ENCODE peak calls at places on chromosomes 1 and 21, in nine cellular contexts. L is H54; Q is DMS153; F is Caki2; U is putamen; N is activated gamma-delta T cell treated with anti-CD3 and anti-CD28 coated beads, Interleukin-2, amount 50 U/mL, for 16 hours; B is CD4-positive, CD25-positive, alpha-beta regulatory T cell; I is AG10803; D is activated naive CD4-positive, alpha-beta T cell treated with anti-CD3 and anti-CD28 coated beads, Interleukin-2, amount 50 U/mL, for 16 hours. Y is an unnamed sample.

GRCh38 chr1:41239988-41240610 is 2.0 kb downstream of the SCMH1 start:
- DNase-seq in D (no peak), F (peak), U (no peak), N (no peak), Q (no peak), I (peak), L (no peak), B (no peak), Y (no peak)

GRCh38 chr1:26907071-26907922 is 6.5 kb downstream of the NR0B2 start:
- DNase-seq in L (peak), D (no peak), N (no peak), I (peak), Q (no peak), B (no peak), U (no peak), F (peak), Y (no peak)

GRCh38 chr1:2894381-2895041 is 93.0 kb upstream of the TTC34 start:
- DNase-seq in Q (no peak), U (no peak), N (no peak), L (no peak), F (no peak), D (no peak), I (no peak), B (no peak), Y (no peak)

GRCh38 chr1:198669023-198669698 is 30.3 kb downstream of the PTPRC start:
- DNase-seq in D (peak), N (no peak), F (peak), B (peak), Q (no peak), I (peak), L (peak), U (no peak), Y (no peak)

GRCh38 chr1:94599090-94599813 is 57.7 kb upstream of the F3 start:
- DNase-seq in Q (no peak), F (no peak), D (no peak), L (no peak), U (peak), N (no peak), I (peak), B (no peak), Y (no peak)

GRCh38 chr1:19341201-19342076 is 29.3 kb downstream of the SLC66A1 start:
- DNase-seq in U (peak), I (peak), D (peak), Q (no peak), L (peak), N (peak), F (peak), B (peak), Y (no peak)

GRCh38 chr1:161127649-161128048 is 4.8 kb downstream of the DEDD start:
- DNase-seq in U (no peak), N (no peak), B (no peak), L (no peak), I (no peak), F (no peak), D (no peak), Q (no peak), Y (no peak)

GRCh38 chr21:27407296-27407695 is 440.4 kb upstream of the ADAMTS5 start:
- DNase-seq in U (no peak), L (no peak), Q (no peak), B (no peak), D (no peak), I (no peak), F (no peak), N (no peak), Y (no peak)

GRCh38 chr1:197557302-197557701 is 218.0 kb downstream of the DENND1B start:
- DNase-seq in U (no peak), L (no peak), D (no peak), I (peak), F (no peak), N (no peak), Q (no peak), B (no peak), Y (no peak)

GRCh38 chr1:199585392-199585791 is 442.1 kb upstream of the NR5A2 start:
- DNase-seq in Q (no peak), B (no peak), F (no peak), L (no peak), I (no peak), D (no peak), N (no peak), U (no peak), Y (no peak)

GRCh38 chr1:100400332-100400933 is 48.1 kb downstream of the CDC14A start:
- DNase-seq in U (peak), L (no peak), I (no peak), N (peak), B (peak), F (no peak), Q (peak), D (peak), Y (no peak)

GRCh38 chr1:115949156-115949555 is 27.2 kb upstream of the SLC22A15 start:
- DNase-seq in F (no peak), D (no peak), Q (no peak), B (no peak), I (no peak), U (no peak), L (no peak), N (no peak), Y (no peak)

GRCh38 chr1:247334378-247335133 is 2.9 kb upstream of the ZNF496 start:
- DNase-seq in I (no peak), Q (no peak), B (no peak), U (no peak), D (no peak), L (no peak), N (no peak), F (no peak), Y (no peak)

GRCh38 chr1:41739061-41739955 is 179.4 kb downstream of the HIVEP3 start:
- DNase-seq in F (no peak), B (peak), I (peak), D (peak), Q (no peak), L (no peak), U (peak), N (peak), Y (no peak)

GRCh38 chr1:86409416-86410021 is 13.4 kb upstream of the ODF2L start:
- DNase-seq in D (no peak), N (no peak), L (no peak), B (no peak), Q (peak), U (no peak), I (peak), F (no peak), Y (no peak)

GRCh38 chr1:63946866-63947491 is 173.2 kb downstream of the ROR1 start:
- DNase-seq in L (no peak), Q (no peak), D (no peak), B (no peak), U (no peak), I (peak), F (no peak), N (no peak), Y (peak)

GRCh38 chr1:178483251-178483957 is 13.4 kb downstream of the CLEC20A start:
- DNase-seq in F (no peak), B (no peak), N (no peak), Q (no peak), U (no peak), D (no peak), I (peak), L (no peak), Y (no peak)

GRCh38 chr1:9275161-9275560 is 17.5 kb upstream of the SPSB1 start:
- DNase-seq in Q (no peak), B (no peak), U (no peak), D (no peak), N (no peak), I (no peak), F (no peak), L (no peak), Y (no peak)

GRCh38 chr1:59404725-59405124 is 107.8 kb downstream of the FGGY start:
- DNase-seq in Q (no peak), I (peak), B (no peak), L (no peak), D (no peak), F (no peak), U (no peak), N (no peak), Y (no peak)

GRCh38 chr1:47469405-47469759 is 31.5 kb downstream of the FOXD2 start:
- DNase-seq in D (no peak), N (no peak), B (no peak), I (no peak), L (no peak), U (no peak), F (no peak), Q (no peak), Y (no peak)

GRCh38 chr1:116717318-116717717 is 36.9 kb upstream of the CD2 start:
- DNase-seq in B (no peak), I (no peak), U (no peak), D (no peak), F (no peak), N (no peak), Q (peak), L (no peak), Y (no peak)

GRCh38 chr1:115454835-115455511 is 116.9 kb upstream of the NGF start:
- DNase-seq in L (no peak), Q (peak), I (peak), B (no peak), D (no peak), U (no peak), F (no peak), N (no peak), Y (no peak)

GRCh38 chr1:183911285-183911684 is 106.4 kb downstream of the RGL1 start:
- DNase-seq in I (no peak), D (no peak), B (no peak), N (no peak), F (no peak), L (no peak), U (no peak), Q (no peak), Y (no peak)

GRCh38 chr1:58823481-58824010 is 39.7 kb upstream of the JUN start:
- DNase-seq in Q (no peak), U (no peak), N (no peak), L (peak), D (no peak), B (no peak), F (peak), I (peak), Y (no peak)

GRCh38 chr1:86757272-86757984 is 53.1 kb downstream of the SH3GLB1 start:
- DNase-seq in B (no peak), D (no peak), N (no peak), L (no peak), F (no peak), U (peak), I (peak), Q (no peak), Y (no peak)

GRCh38 chr1:200260587-200261335 is 149.1 kb downstream of the ZNF281 start:
- DNase-seq in B (no peak), L (no peak), D (no peak), F (no peak), U (no peak), Q (peak), I (peak), N (no peak), Y (no peak)

GRCh38 chr1:90994461-90994860 is 27.4 kb downstream of the ZNF644 start:
- DNase-seq in L (no peak), F (no peak), D (no peak), Q (no peak), N (no peak), B (no peak), U (no peak), I (no peak), Y (no peak)

GRCh38 chr1:27292111-27292510 is 29.9 kb upstream of the TMEM222 start:
- DNase-seq in L (peak), Q (no peak), U (no peak), N (no peak), B (no peak), D (no peak), F (no peak), I (peak), Y (no peak)

GRCh38 chr1:232900818-232901217 is 49.6 kb upstream of the NTPCR start:
- DNase-seq in B (no peak), D (no peak), L (no peak), I (no peak), U (no peak), N (no peak), Q (no peak), F (no peak), Y (no peak)

GRCh38 chr1:207343675-207344074 is 22.2 kb downstream of the CD55 start:
- DNase-seq in D (no peak), F (no peak), B (no peak), N (no peak), I (no peak), U (no peak), L (no peak), Q (no peak), Y (no peak)

GRCh38 chr1:61756773-61757172 is 14.5 kb downstream of the PATJ start:
- DNase-seq in B (no peak), I (no peak), U (no peak), L (no peak), D (no peak), N (no peak), Q (no peak), F (no peak), Y (no peak)

GRCh38 chr1:40712997-40713396 is 21.5 kb downstream of the NFYC start:
- DNase-seq in I (no peak), F (no peak), B (no peak), D (no peak), N (no peak), U (peak), Q (no peak), L (no peak), Y (no peak)

GRCh38 chr1:92784051-92784638 is 763 bp downstream of the EVI5 start:
- DNase-seq in L (peak), B (no peak), F (peak), U (peak), Q (no peak), D (no peak), N (peak), I (peak), Y (no peak)

GRCh38 chr1:40855513-40855912 is 6.7 kb downstream of the CITED4 start:
- DNase-seq in U (no peak), Q (no peak), D (no peak), B (no peak), F (no peak), L (no peak), N (no peak), I (no peak), Y (no peak)

GRCh38 chr1:117564227-117565082 is 41.4 kb upstream of the TENT5C start:
- DNase-seq in L (no peak), I (no peak), D (no peak), B (no peak), F (no peak), Q (no peak), U (no peak), N (no peak), Y (no peak)

GRCh38 chr1:64955093-64956066 is 11.0 kb downstream of the JAK1 start:
- DNase-seq in N (no peak), L (no peak), B (no peak), Q (no peak), F (no peak), U (no peak), D (no peak), I (no peak), Y (no peak)

Y was measured in chondrocyte.